ENCODE peak calls at places on chromosomes 7 and 10, in eight cellular contexts. W is HCT116, L is K562, P is Panc1, X is GM23338, D is SK-N-SH, J is endothelial cell of umbilical vein, S is breast epithelium. H is an unnamed sample.

GRCh38 chr10:75396861-75397570 is 4.5 kb downstream of the ZNF503 start:
- DNase-seq in W (no peak), L (no peak), P (no peak), X (peak; percentile 63), D (no peak), J (peak; percentile 13), S (no peak), H (peak; percentile 17)

GRCh38 chr10:123862421-123863188 is 29.0 kb downstream of the CPXM2 start:
- DNase-seq in W (no peak), L (no peak), P (no peak), X (no peak), D (no peak), J (no peak), S (no peak), H (no peak)

GRCh38 chr7:24786941-24787340 is 29.7 kb upstream of the GSDME start:
- DNase-seq in W (peak; percentile 73), L (peak; percentile 18), P (peak; percentile 73), X (no peak), D (no peak), J (peak; percentile 72), S (no peak), H (no peak)

GRCh38 chr7:32036557-32036956 is 33.6 kb downstream of the PDE1C start:
- DNase-seq in W (no peak), L (no peak), P (no peak), X (no peak), D (no peak), J (no peak), S (no peak), H (no peak)

GRCh38 chr7:34497153-34497777 is 160.8 kb upstream of the NPSR1 start:
- DNase-seq in W (peak; percentile 8), L (no peak), P (no peak), X (peak; percentile 48), D (peak; percentile 15), J (no peak), S (no peak), H (no peak)

GRCh38 chr10:118596426-118597124 is 1.1 kb upstream of the PRLHR start:
- DNase-seq in W (no peak), L (no peak), P (no peak), X (peak; percentile 71), D (peak; percentile 60), J (no peak), S (no peak), H (no peak)

GRCh38 chr7:69782917-69783684 is 184.8 kb downstream of the AUTS2 start:
- DNase-seq in W (no peak), L (no peak), P (no peak), X (no peak), D (no peak), J (no peak), S (no peak), H (peak; percentile 33)

GRCh38 chr7:106765727-106766355 is 99.2 kb upstream of the PIK3CG start:
- DNase-seq in W (no peak), L (no peak), P (no peak), X (no peak), D (no peak), J (no peak), S (no peak), H (no peak)

GRCh38 chr7:23292623-23293022 is 6.5 kb upstream of the MALSU1 start:
- DNase-seq in W (no peak), L (no peak), P (no peak), X (no peak), D (no peak), J (no peak), S (no peak), H (no peak)

GRCh38 chr7:134618756-134619530 is 27.7 kb upstream of the BPGM start:
- DNase-seq in W (no peak), L (no peak), P (no peak), X (no peak), D (no peak), J (peak; percentile 32), S (no peak), H (no peak)

GRCh38 chr7:130721486-130722277 is 12.3 kb downstream of the KLF14 start:
- DNase-seq in W (peak; percentile 70), L (peak; percentile 86), P (peak; percentile 30), X (peak; percentile 81), D (peak; percentile 80), J (peak; percentile 71), S (no peak), H (peak; percentile 36)

GRCh38 chr7:47638679-47639306 is 56.9 kb upstream of the TNS3 start:
- DNase-seq in W (no peak), L (no peak), P (no peak), X (no peak), D (no peak), J (no peak), S (peak; percentile 63), H (peak; percentile 91)

GRCh38 chr10:132329565-132330485 is 2.2 kb upstream of the LRRC27 start:
- DNase-seq in W (no peak), L (peak; percentile 74), P (no peak), X (no peak), D (no peak), J (peak; percentile 65), S (no peak), H (no peak)

GRCh38 chr7:70143089-70144044 is 545.1 kb downstream of the AUTS2 start:
- DNase-seq in W (no peak), L (no peak), P (no peak), X (no peak), D (peak; percentile 40), J (no peak), S (no peak), H (no peak)

DNA sequence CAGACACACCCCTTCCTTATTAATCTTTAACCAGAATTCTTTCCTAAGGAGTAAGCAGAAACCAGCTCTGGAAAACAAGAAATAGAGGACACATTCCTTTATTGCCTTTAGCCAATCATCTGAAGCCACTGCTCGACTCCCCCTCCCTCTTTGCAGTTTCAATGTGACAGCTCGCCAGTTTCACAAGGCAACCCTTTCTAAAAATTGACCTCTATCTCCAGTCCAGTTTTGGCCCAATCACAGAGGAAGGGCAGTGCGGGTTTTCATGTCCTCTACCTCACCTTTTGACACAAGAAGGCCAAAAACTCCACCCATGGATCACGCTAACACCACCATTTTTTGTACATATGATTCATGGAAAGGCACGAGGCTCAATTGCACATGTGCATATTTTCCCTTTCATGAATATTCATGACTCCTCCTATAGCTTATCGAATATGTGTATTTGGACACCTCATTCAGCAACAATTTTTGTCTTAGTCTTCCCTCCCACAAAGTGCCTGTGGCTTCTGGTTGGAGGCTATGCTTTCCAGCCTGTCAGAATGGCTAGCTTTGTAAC is 24.3 kb downstream of the IFIT3 start:
- DNase-seq in W (peak; percentile 24), L (peak; percentile 35), P (no peak), X (no peak), D (no peak), J (peak; percentile 62), S (no peak), H (no peak)
- TF ChIP-seq POLR2AphosphoS5 in W (no peak), L (no peak), P (no peak), X (no peak), D (no peak), J (no peak), S (peak; percentile 39), H (peak; percentile 13)

GRCh38 chr7:27168265-27168947 is 3.1 kb upstream of the HOXA9 start:
- DNase-seq in W (no peak), L (no peak), P (no peak), X (peak; percentile 31), D (peak; percentile 55), J (peak; percentile 84), S (no peak), H (peak; percentile 79)
- TF ChIP-seq CTCF in W (no peak), L (no peak), P (no peak), X (no peak), D (no peak), J (no peak), S (no peak), H (no peak)

DNA sequence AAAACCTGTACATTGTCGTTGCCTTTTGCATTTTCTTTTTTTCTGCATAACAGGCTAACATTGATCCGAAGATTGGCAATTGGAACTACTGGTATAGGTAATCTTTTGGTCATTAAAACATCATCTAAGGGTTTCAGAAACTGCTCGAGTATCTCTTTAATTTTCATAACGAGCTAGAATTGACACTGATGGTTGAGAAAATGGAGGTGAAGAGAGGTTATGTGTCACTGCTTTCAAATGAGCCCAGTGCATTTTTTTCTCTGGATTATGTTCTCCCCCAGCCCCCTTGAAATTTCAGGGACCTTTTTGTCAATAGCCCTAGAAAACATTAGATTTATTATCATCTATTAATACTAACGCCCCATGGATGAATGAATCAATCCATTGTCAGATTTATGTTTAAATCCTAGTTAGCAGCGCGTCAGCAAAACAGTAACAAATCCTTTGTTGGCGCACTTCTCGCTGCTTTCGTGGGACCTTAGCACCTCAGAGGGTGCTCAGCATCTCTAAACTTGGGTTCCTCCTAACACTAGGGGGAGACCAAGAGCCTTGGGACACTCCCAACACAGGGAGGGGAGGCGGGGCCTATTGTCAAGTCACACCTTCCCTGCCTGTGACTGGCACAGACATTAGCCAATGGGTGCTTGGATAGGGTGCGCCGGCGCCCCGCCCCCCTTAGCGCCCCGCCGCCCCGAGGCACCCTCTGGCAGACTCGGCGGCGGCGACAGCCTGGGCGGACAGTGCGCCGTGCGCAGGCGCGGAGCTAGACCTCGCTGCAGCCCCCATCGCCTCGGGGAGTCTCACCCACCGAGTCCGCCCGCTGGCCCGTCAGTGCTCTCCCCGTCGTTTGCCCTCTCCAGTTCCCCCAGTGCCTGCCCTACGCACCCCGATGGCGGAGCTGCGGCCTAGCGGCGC is at the start of gene SUFU:
- DNase-seq in W (peak; percentile 100), L (peak; percentile 98), P (peak; percentile 91), X (peak; percentile 100), D (peak; percentile 98), J (peak; percentile 99), S (peak; percentile 96), H (peak; percentile 99)
- TF ChIP-seq POLR2AphosphoS5 in W (peak; percentile 99), L (peak; percentile 23), P (peak; percentile 65), X (peak; percentile 90), D (peak; percentile 64), J (peak; percentile 79), S (peak; percentile 50), H (peak; percentile 91)

GRCh38 chr10:101818119-101818957 is at the start of gene OGA:
- DNase-seq in W (peak; percentile 100), L (peak; percentile 96), P (peak; percentile 99), X (peak; percentile 99), D (peak; percentile 96), J (peak; percentile 100), S (peak; percentile 96), H (peak; percentile 98)
- TF ChIP-seq CTCF in W (no peak), L (no peak), P (no peak), X (no peak), D (no peak), J (no peak), S (no peak), H (peak; percentile 9)